ENCODE peak calls at places on chromosomes 12 and 14, in six cellular contexts. K is NCI-H345, A is OCI-M1, U is cardiac septum, I is cardiac fibroblast, N is left cardiac atrium. W is an unnamed sample.

GRCh38 chr12:52022841-52023181 is 16.1 kb downstream of the TAMALIN start:
- DNase-seq in K (peak), A (peak), U (no peak), I (no peak), N (no peak), W (no peak)

GRCh38 chr14:90454041-90455000 is 57.5 kb downstream of the CALM1 start:
- DNase-seq in K (no peak), A (peak), U (no peak), I (peak), N (peak), W (peak)

GRCh38 chr14:103006991-103007520 is 50.3 kb downstream of the CDC42BPB start:
- DNase-seq in K (no peak), A (no peak), U (no peak), I (no peak), N (no peak), W (no peak)

GRCh38 chr12:41486718-41487117 is 298.6 kb downstream of the PDZRN4 start:
- DNase-seq in K (no peak), A (no peak), U (no peak), I (peak), N (no peak), W (no peak)

GRCh38 chr14:61202124-61202523 is 79.0 kb downstream of the TMEM30B start:
- DNase-seq in K (no peak), A (no peak), U (no peak), I (no peak), N (no peak), W (no peak)

GRCh38 chr12:112148031-112148513 is 22.7 kb downstream of the TRAFD1 start:
- DNase-seq in K (no peak), A (no peak), U (no peak), I (peak), N (no peak), W (no peak)

GRCh38 chr12:131511391-131511802 is 199.5 kb upstream of the SFSWAP start:
- DNase-seq in K (no peak), A (peak), U (no peak), I (peak), N (no peak), W (no peak)

GRCh38 chr14:84273181-84273580 is 1256.8 kb upstream of the FLRT2 start:
- DNase-seq in K (no peak), A (no peak), U (no peak), I (peak), N (no peak), W (no peak)

GRCh38 chr14:101072945-101073597 is 169.5 kb upstream of the RTL1 start:
- DNase-seq in K (peak), A (peak), U (peak), I (peak), N (no peak), W (peak)

GRCh38 chr12:93167841-93168492 is 209.8 kb upstream of the NUDT4 start:
- DNase-seq in K (peak), A (no peak), U (no peak), I (peak), N (no peak), W (no peak)

GRCh38 chr12:34304001-34304400 is 281.7 kb downstream of the ALG10 start:
- DNase-seq in K (no peak), A (no peak), U (no peak), I (no peak), N (no peak), W (no peak)

GRCh38 chr14:67487937-67488893 is at the start of gene TMEM229B:
- DNase-seq in K (no peak), A (peak), U (no peak), I (no peak), N (peak), W (peak)

GRCh38 chr12:6950401-6950801 is 755 bp upstream of the PTPN6 start:
- DNase-seq in K (no peak), A (peak), U (peak), I (no peak), N (no peak), W (no peak)

GRCh38 chr14:74920281-74920680 is 2.8 kb downstream of the RPS6KL1 start:
- DNase-seq in K (no peak), A (no peak), U (no peak), I (no peak), N (no peak), W (no peak)

GRCh38 chr14:65783576-65783975 is 371.0 kb downstream of the FUT8 start:
- DNase-seq in K (no peak), A (no peak), U (no peak), I (no peak), N (no peak), W (no peak)

GRCh38 chr12:91620949-91621348 is 438.3 kb upstream of the DCN start:
- DNase-seq in K (no peak), A (no peak), U (no peak), I (peak), N (no peak), W (no peak)

GRCh38 chr14:54722791-54723432 is 156.0 kb downstream of the SAMD4A start:
- DNase-seq in K (no peak), A (peak), U (no peak), I (peak), N (no peak), W (no peak)

GRCh38 chr12:64655141-64655540 is 44.8 kb downstream of the RASSF3 start:
- DNase-seq in K (no peak), A (peak), U (no peak), I (no peak), N (no peak), W (no peak)

W was measured in right lobe of liver.